ENCODE peak calls at places on chromosome 9, in ten cellular contexts. L is A172; C is aorta; B is effector memory CD8-positive, alpha-beta T cell; W is effector memory CD4-positive, alpha-beta T cell; Z is T-cell; X is renal cortical epithelial cell; O is ACHN; F is AG10803; A is IMR-90. R is an unnamed sample.

GRCh38 chr9:108842610-108843295 is 13.0 kb downstream of the ACTL7B start:
- DNase-seq in L (no peak), C (no peak), B (no peak), W (no peak), Z (no peak), X (no peak), O (no peak), F (no peak), A (no peak), R (no peak)

GRCh38 chr9:129070670-129071525 is 10.0 kb upstream of the DOLPP1 start:
- DNase-seq in L (no peak), C (no peak), B (no peak), W (no peak), Z (no peak), X (no peak), O (no peak), F (no peak), A (no peak), R (no peak)

GRCh38 chr9:131410051-131410491 is 16.2 kb downstream of the PRRC2B start:
- DNase-seq in L (no peak), C (peak; percentile 23), B (peak; percentile 37), W (peak; percentile 28), Z (peak; percentile 30), X (no peak), O (no peak), F (peak; percentile 79), A (peak; percentile 55), R (no peak)

GRCh38 chr9:122029898-122030297 is 63.2 kb downstream of the TTLL11 start:
- DNase-seq in L (no peak), C (no peak), B (no peak), W (no peak), Z (no peak), X (peak; percentile 74), O (peak; percentile 12), F (no peak), A (no peak), R (no peak)

GRCh38 chr9:133972041-133972970 is 19.8 kb downstream of the VAV2 start:
- DNase-seq in L (peak; percentile 70), C (peak; percentile 15), B (no peak), W (no peak), Z (no peak), X (peak; percentile 47), O (no peak), F (no peak), A (no peak), R (no peak)

GRCh38 chr9:75229605-75230332 is 141.5 kb downstream of the OSTF1 start:
- DNase-seq in L (no peak), C (peak; percentile 81), B (no peak), W (no peak), Z (no peak), X (peak; percentile 94), O (no peak), F (no peak), A (no peak), R (no peak)

GRCh38 chr9:37061763-37062162 is 27.7 kb upstream of the PAX5 start:
- DNase-seq in L (no peak), C (no peak), B (no peak), W (no peak), Z (no peak), X (peak; percentile 68), O (no peak), F (peak; percentile 11), A (peak; percentile 38), R (peak; percentile 31)

GRCh38 chr9:3662671-3663070 is 136.9 kb upstream of the RFX3 start:
- DNase-seq in L (no peak), C (no peak), B (no peak), W (no peak), Z (no peak), X (peak; percentile 33), O (no peak), F (peak; percentile 36), A (peak; percentile 47), R (peak; percentile 4)

GRCh38 chr9:123925161-123925560 is 4.8 kb downstream of the DENND1A start:
- DNase-seq in L (no peak), C (no peak), B (no peak), W (no peak), Z (no peak), X (no peak), O (no peak), F (no peak), A (no peak), R (no peak)